ENCODE peak calls at places on chromosome 6, in nine cellular contexts. O is spleen, I is GM06990, P is upper lobe of right lung, H is AG04449, D is osteocyte, G is endodermal cell, E is AG09309, Q is mammary epithelial cell. C is an unnamed sample.

GRCh38 chr6:125174626-125175025 is 21.1 kb downstream of the TPD52L1 start:
- DNase-seq in O (no peak), I (no peak), P (no peak), H (no peak), D (no peak), G (no peak), E (no peak), Q (no peak), C (no peak)

GRCh38 chr6:1609662-1610496 is at the start of gene FOXC1:
- DNase-seq in O (peak; percentile 91), I (peak; percentile 73), P (peak; percentile 90), H (peak; percentile 57), D (peak; percentile 98), G (peak; percentile 93), E (peak; percentile 85), Q (peak; percentile 93), C (no peak)

GRCh38 chr6:127243501-127243900 is 23.2 kb upstream of the RNF146 start:
- DNase-seq in O (no peak), I (no peak), P (no peak), H (no peak), D (no peak), G (no peak), E (peak; percentile 29), Q (no peak), C (no peak)

GRCh38 chr6:30679765-30680535 is 6.5 kb downstream of the PPP1R18 start:
- DNase-seq in O (peak; percentile 58), I (no peak), P (no peak), H (no peak), D (no peak), G (no peak), E (no peak), Q (no peak), C (no peak)

GRCh38 chr6:124682751-124683150 is 279.5 kb upstream of the RNF217 start:
- DNase-seq in O (no peak), I (no peak), P (no peak), H (no peak), D (no peak), G (no peak), E (no peak), Q (no peak), C (no peak)

GRCh38 chr6:1997702-1998101 is 247.7 kb downstream of the GMDS start:
- DNase-seq in O (no peak), I (no peak), P (no peak), H (no peak), D (no peak), G (no peak), E (no peak), Q (no peak), C (no peak)

GRCh38 chr6:32082951-32083350 is 26.2 kb downstream of the TNXB start:
- DNase-seq in O (peak; percentile 80), I (no peak), P (no peak), H (no peak), D (no peak), G (no peak), E (peak; percentile 85), Q (peak; percentile 46), C (peak; percentile 40)

GRCh38 chr6:101682937-101683336 is 289.4 kb downstream of the GRIK2 start:
- DNase-seq in O (no peak), I (no peak), P (no peak), H (no peak), D (no peak), G (no peak), E (no peak), Q (no peak), C (no peak)

GRCh38 chr6:13461352-13461751 is 26.0 kb downstream of the GFOD1 start:
- DNase-seq in O (no peak), I (no peak), P (no peak), H (no peak), D (no peak), G (peak; percentile 37), E (no peak), Q (no peak), C (no peak)

GRCh38 chr6:48610846-48611245 is 499.8 kb upstream of the PTCHD4 start:
- DNase-seq in O (no peak), I (no peak), P (no peak), H (no peak), D (no peak), G (no peak), E (no peak), Q (no peak), C (no peak)

GRCh38 chr6:2634151-2634964 is 116.4 kb downstream of the MYLK4 start:
- DNase-seq in O (peak; percentile 95), I (peak; percentile 65), P (peak; percentile 89), H (peak; percentile 14), D (peak; percentile 94), G (peak; percentile 95), E (no peak), Q (peak; percentile 86), C (peak; percentile 69)

GRCh38 chr6:33018904-33019303 is 9.5 kb upstream of the HLA-DOA start:
- DNase-seq in O (peak; percentile 91), I (peak; percentile 73), P (peak; percentile 84), H (no peak), D (no peak), G (no peak), E (peak; percentile 10), Q (no peak), C (peak; percentile 90)

GRCh38 chr6:45513331-45513730 is 135.6 kb upstream of the SUPT3H start:
- DNase-seq in O (no peak), I (no peak), P (no peak), H (no peak), D (no peak), G (no peak), E (no peak), Q (no peak), C (no peak)

GRCh38 chr6:76814496-76815458 is 648.5 kb downstream of the HTR1B start:
- DNase-seq in O (no peak), I (no peak), P (no peak), H (no peak), D (no peak), G (no peak), E (no peak), Q (no peak), C (no peak)

GRCh38 chr6:128713461-128713860 is 169.5 kb upstream of the LAMA2 start:
- DNase-seq in O (no peak), I (no peak), P (no peak), H (no peak), D (no peak), G (no peak), E (peak; percentile 27), Q (no peak), C (no peak)

GRCh38 chr6:7528565-7528964 is 12.9 kb upstream of the DSP start:
- DNase-seq in O (no peak), I (no peak), P (no peak), H (peak; percentile 89), D (no peak), G (no peak), E (peak; percentile 85), Q (peak; percentile 97), C (no peak)

GRCh38 chr6:47438481-47439347 is 38.9 kb upstream of the CD2AP start:
- DNase-seq in O (no peak), I (peak; percentile 66), P (no peak), H (no peak), D (no peak), G (no peak), E (no peak), Q (no peak), C (no peak)

GRCh38 chr6:152078804-152079203 is 271.3 kb downstream of the ESR1 start:
- DNase-seq in O (no peak), I (no peak), P (no peak), H (no peak), D (no peak), G (peak; percentile 89), E (no peak), Q (no peak), C (no peak)

GRCh38 chr6:43945778-43946100 is 175.7 kb downstream of the VEGFA start:
- DNase-seq in O (no peak), I (no peak), P (no peak), H (no peak), D (no peak), G (no peak), E (no peak), Q (no peak), C (no peak)

GRCh38 chr6:7631466-7631865 is 41.5 kb downstream of the SNRNP48 start:
- DNase-seq in O (no peak), I (no peak), P (no peak), H (no peak), D (no peak), G (no peak), E (no peak), Q (no peak), C (no peak)

GRCh38 chr6:17505062-17505476 is 95.0 kb upstream of the FAM8A1 start:
- DNase-seq in O (no peak), I (no peak), P (no peak), H (no peak), D (no peak), G (no peak), E (no peak), Q (no peak), C (no peak)

GRCh38 chr6:83417880-83418663 is 12.8 kb downstream of the ME1 start:
- DNase-seq in O (no peak), I (no peak), P (no peak), H (peak; percentile 14), D (no peak), G (peak; percentile 46), E (peak; percentile 37), Q (peak; percentile 38), C (no peak)

GRCh38 chr6:6220718-6221117 is 99.7 kb downstream of the F13A1 start:
- DNase-seq in O (no peak), I (no peak), P (no peak), H (no peak), D (no peak), G (no peak), E (no peak), Q (no peak), C (no peak)
- TF ChIP-seq CTCF in O (no peak), I (peak; percentile 60), P (peak; percentile 18), H (no peak), D (peak; percentile 43), G (peak; percentile 70), E (peak; percentile 13), Q (peak; percentile 18), C (no peak)

GRCh38 chr6:55963301-55963700 is 87.9 kb upstream of the BMP5 start:
- DNase-seq in O (no peak), I (no peak), P (no peak), H (no peak), D (no peak), G (peak; percentile 59), E (no peak), Q (no peak), C (no peak)
- TF ChIP-seq CTCF in O (no peak), I (peak; percentile 12), P (no peak), H (peak; percentile 32), D (peak; percentile 43), G (peak; percentile 74), E (peak; percentile 31), Q (peak; percentile 66), C (no peak)

GRCh38 chr6:70520575-70520974 is 46.2 kb upstream of the SDHAF4 start:
- DNase-seq in O (no peak), I (no peak), P (no peak), H (no peak), D (no peak), G (no peak), E (no peak), Q (no peak), C (no peak)
- TF ChIP-seq CTCF in O (peak; percentile 13), I (peak; percentile 46), P (peak; percentile 28), H (no peak), D (peak; percentile 52), G (peak; percentile 84), E (peak; percentile 19), Q (no peak), C (peak; percentile 58)

DNA sequence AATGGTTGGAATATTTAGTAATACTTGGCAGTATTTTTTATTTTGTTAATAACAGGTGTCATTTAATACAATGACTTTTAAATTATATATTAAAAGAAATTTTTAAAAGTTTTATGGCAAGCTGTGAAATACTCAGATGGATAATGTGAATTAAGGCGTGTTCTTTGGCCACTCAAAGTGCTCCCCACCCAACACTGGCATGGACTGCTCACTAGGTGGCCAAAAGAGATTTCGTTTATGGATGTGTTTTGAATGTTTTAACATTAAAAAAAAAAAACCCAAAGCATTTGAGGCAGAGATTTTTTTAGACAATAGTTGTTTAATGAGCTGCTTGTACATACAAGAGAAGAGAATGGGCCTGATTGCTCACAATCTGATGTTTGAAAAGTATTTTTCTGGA is 86.5 kb downstream of the QKI start:
- DNase-seq in O (no peak), I (no peak), P (no peak), H (no peak), D (no peak), G (no peak), E (no peak), Q (no peak), C (no peak)
- TF ChIP-seq CTCF in O (no peak), I (no peak), P (no peak), H (no peak), D (no peak), G (peak; percentile 36), E (no peak), Q (no peak), C (no peak)

C was measured in CD14-positive monocyte.